ENCODE peak calls at places on chromosomes 2 and 18, in seven cellular contexts. O is neuronal stem cell, Y is IMR-90, G is H9, Z is mesendoderm, R is trophoblast cell, D is H1. T is an unnamed sample.
A peak's percentile ranks its signal among the peaks of the same experiment; 100 is the strongest.

GRCh38 chr2:20135631-20136050 is 84.2 kb upstream of the LAPTM4A start:
- DNase-seq in O (peak; percentile 36), Y (peak; percentile 61), G (peak; percentile 85), Z (peak; percentile 83), R (peak; percentile 64), D (peak; percentile 63), T (peak; percentile 67)

GRCh38 chr2:236692937-236693336 is 123.3 kb downstream of the ACKR3 start:
- DNase-seq in O (no peak), Y (no peak), G (no peak), Z (no peak), R (no peak), D (no peak), T (no peak)

GRCh38 chr2:203498161-203498560 is 36.9 kb downstream of the RAPH1 start:
- DNase-seq in O (no peak), Y (peak; percentile 89), G (no peak), Z (no peak), R (peak; percentile 52), D (no peak), T (peak; percentile 81)

GRCh38 chr2:85237849-85238570 is 89.8 kb downstream of the TGOLN2 start:
- DNase-seq in O (no peak), Y (no peak), G (peak; percentile 92), Z (peak; percentile 94), R (peak; percentile 83), D (peak; percentile 44), T (no peak)

GRCh38 chr2:182444170-182444569 is 17.3 kb upstream of the PDE1A start:
- DNase-seq in O (no peak), Y (no peak), G (no peak), Z (no peak), R (no peak), D (no peak), T (no peak)

GRCh38 chr18:46428368-46428767 is 228.7 kb downstream of the LOXHD1 start:
- DNase-seq in O (no peak), Y (no peak), G (no peak), Z (no peak), R (no peak), D (no peak), T (no peak)

GRCh38 chr18:10234912-10235439 is 219.5 kb upstream of the APCDD1 start:
- DNase-seq in O (no peak), Y (peak; percentile 85), G (no peak), Z (peak; percentile 59), R (no peak), D (no peak), T (peak; percentile 84)

GRCh38 chr2:177030391-177031000 is 182.1 kb upstream of the HNRNPA3 start:
- DNase-seq in O (peak; percentile 18), Y (no peak), G (no peak), Z (no peak), R (no peak), D (no peak), T (no peak)

GRCh38 chr18:65439184-65439583 is 311.6 kb upstream of the CDH7 start:
- DNase-seq in O (no peak), Y (no peak), G (no peak), Z (peak; percentile 17), R (peak; percentile 1), D (no peak), T (peak; percentile 35)

GRCh38 chr2:225041871-225042799 is at the start of gene DOCK10:
- DNase-seq in O (peak; percentile 24), Y (peak; percentile 69), G (peak; percentile 38), Z (peak; percentile 23), R (no peak), D (no peak), T (peak; percentile 42)

GRCh38 chr18:76467371-76468190 is 27.5 kb downstream of the ZNF516 start:
- DNase-seq in O (no peak), Y (peak; percentile 40), G (no peak), Z (no peak), R (no peak), D (no peak), T (peak; percentile 54)

GRCh38 chr2:238439093-238439849 is 12.5 kb downstream of the ASB1 start:
- DNase-seq in O (no peak), Y (peak; percentile 98), G (no peak), Z (peak; percentile 28), R (peak; percentile 49), D (no peak), T (no peak)

GRCh38 chr2:170771049-170771937 is 1.1 kb downstream of the ERICH2 start:
- DNase-seq in O (peak; percentile 57), Y (peak; percentile 15), G (peak; percentile 65), Z (peak; percentile 73), R (peak; percentile 31), D (no peak), T (peak; percentile 45)

GRCh38 chr2:127423476-127423840 is 5.2 kb downstream of the PROC start:
- DNase-seq in O (no peak), Y (no peak), G (no peak), Z (no peak), R (no peak), D (no peak), T (peak; percentile 18)

GRCh38 chr2:193868833-193869232 is 1674.1 kb upstream of the TMEFF2 start:
- DNase-seq in O (no peak), Y (no peak), G (no peak), Z (no peak), R (no peak), D (no peak), T (no peak)

GRCh38 chr2:237181844-237182243 is 96.2 kb downstream of the COPS8 start:
- DNase-seq in O (no peak), Y (peak; percentile 100), G (no peak), Z (peak; percentile 45), R (peak; percentile 19), D (no peak), T (peak; percentile 97)

GRCh38 chr18:49094979-49095632 is 144.3 kb upstream of the SMAD7 start:
- DNase-seq in O (no peak), Y (peak; percentile 92), G (no peak), Z (no peak), R (no peak), D (no peak), T (peak; percentile 82)

GRCh38 chr18:23652232-23652631 is 10.5 kb downstream of the ANKRD29 start:
- DNase-seq in O (no peak), Y (no peak), G (no peak), Z (no peak), R (no peak), D (no peak), T (no peak)

GRCh38 chr2:233498126-233498525 is 68.5 kb downstream of the USP40 start:
- DNase-seq in O (no peak), Y (no peak), G (no peak), Z (no peak), R (no peak), D (no peak), T (no peak)

GRCh38 chr2:234977228-234977679 is 25.4 kb downstream of the SH3BP4 start:
- DNase-seq in O (no peak), Y (no peak), G (no peak), Z (no peak), R (no peak), D (no peak), T (no peak)

GRCh38 chr2:169005994-169006393 is 25.1 kb downstream of the ABCB11 start:
- DNase-seq in O (no peak), Y (no peak), G (no peak), Z (no peak), R (no peak), D (no peak), T (no peak)
- H3K18ac ChIP-seq in O (no peak overlapping the region), Y (no peak overlapping the region), G (no peak overlapping the region), Z (no peak overlapping the region), R (no peak overlapping the region), D (no peak overlapping the region), T (no peak overlapping the region)

DNA sequence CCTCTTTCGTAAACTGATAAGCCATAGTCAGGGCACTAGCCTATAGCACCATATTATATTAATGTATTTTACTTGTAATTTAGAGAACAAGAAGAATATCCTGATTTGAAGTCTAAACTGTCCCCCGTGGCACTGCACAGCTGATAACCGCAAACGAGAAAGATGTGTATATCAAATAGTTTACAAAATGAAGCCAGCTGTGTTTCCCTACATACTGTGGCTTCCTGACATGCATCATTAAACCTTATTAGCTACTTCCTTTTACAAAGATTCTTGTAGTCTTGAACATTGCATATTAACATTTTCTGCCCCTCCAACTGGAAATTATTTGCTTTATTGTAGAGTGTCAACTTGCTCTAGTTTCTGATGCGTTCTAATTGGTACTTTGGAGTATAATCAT is 153.5 kb upstream of the NFATC1 start:
- DNase-seq in O (no peak), Y (peak; percentile 4), G (no peak), Z (no peak), R (no peak), D (no peak), T (no peak)
- H3K23ac ChIP-seq in O (no peak overlapping the region), Y (no peak overlapping the region), G (no peak overlapping the region), Z (no peak overlapping the region), R (no peak overlapping the region), D (no peak overlapping the region), T (no peak overlapping the region)

GRCh38 chr2:60643747-60644146 is 90.3 kb upstream of the BCL11A start:
- DNase-seq in O (no peak), Y (no peak), G (no peak), Z (no peak), R (no peak), D (no peak), T (no peak)

GRCh38 chr2:60649721-60650120 is 96.3 kb upstream of the BCL11A start:
- DNase-seq in O (no peak), Y (no peak), G (no peak), Z (no peak), R (no peak), D (no peak), T (no peak)

GRCh38 chr2:60641866-60642788 is 88.7 kb upstream of the BCL11A start:
- DNase-seq in O (peak; percentile 49), Y (peak; percentile 49), G (peak; percentile 36), Z (peak; percentile 44), R (peak; percentile 70), D (no peak), T (peak; percentile 43)

GRCh38 chr2:60644942-60645341 is 91.5 kb upstream of the BCL11A start:
- DNase-seq in O (no peak), Y (no peak), G (no peak), Z (no peak), R (no peak), D (no peak), T (no peak)
- H3K18ac ChIP-seq in O (no peak overlapping the region), Y (no peak overlapping the region), G (no peak overlapping the region), Z (no peak overlapping the region), R (no peak overlapping the region), D (no peak overlapping the region), T (no peak overlapping the region)

GRCh38 chr2:12217206-12217605 is 470.8 kb downstream of the LPIN1 start:
- DNase-seq in O (no peak), Y (no peak), G (no peak), Z (no peak), R (no peak), D (no peak), T (no peak)

GRCh38 chr2:12210016-12210933 is 463.8 kb downstream of the LPIN1 start:
- DNase-seq in O (no peak), Y (no peak), G (no peak), Z (no peak), R (peak; percentile 58), D (no peak), T (no peak)

GRCh38 chr2:12211326-12212170 is 465.1 kb downstream of the LPIN1 start:
- DNase-seq in O (no peak), Y (no peak), G (no peak), Z (peak; percentile 71), R (no peak), D (no peak), T (no peak)

GRCh38 chr2:12213222-12213621 is 466.8 kb downstream of the LPIN1 start:
- DNase-seq in O (no peak), Y (no peak), G (no peak), Z (no peak), R (no peak), D (no peak), T (no peak)
- H3K23ac ChIP-seq in O (no peak overlapping the region), Y (no peak overlapping the region), G (no peak overlapping the region), Z (no peak overlapping the region), R (no peak overlapping the region), D (no peak overlapping the region), T (no peak overlapping the region)